ENCODE peak calls at places on chromosomes 4 and X, in five cellular contexts. One of them, this sample, is unnamed.

GRCh38 chr4:168564024-168564423 is 67.2 kb downstream of the PALLD start:
- ATAC-seq in naive B cell: no peak
- ATAC-seq in naive thymus-derived CD8-positive, alpha-beta T cell: no peak
- ATAC-seq in right cardiac atrium: no peak
- ATAC-seq in heart left ventricle: peak
- ATAC-seq in this sample: no peak

GRCh38 chrX:13076176-13076956 is 31.9 kb upstream of the FAM9C start:
- ATAC-seq in heart left ventricle: no peak
- ATAC-seq in naive B cell: no peak
- ATAC-seq in naive thymus-derived CD8-positive, alpha-beta T cell: no peak
- ATAC-seq in right cardiac atrium: no peak
- ATAC-seq in this sample: no peak

GRCh38 chr4:65416875-65417274 is 253.4 kb downstream of the EPHA5 start:
- ATAC-seq in heart left ventricle: peak
- ATAC-seq in naive thymus-derived CD8-positive, alpha-beta T cell: no peak
- ATAC-seq in naive B cell: no peak
- ATAC-seq in right cardiac atrium: peak
- ATAC-seq in this sample: no peak

GRCh38 chr4:38523524-38524448 is 140.2 kb upstream of the KLF3 start:
- ATAC-seq in naive thymus-derived CD8-positive, alpha-beta T cell: peak
- ATAC-seq in right cardiac atrium: peak
- ATAC-seq in heart left ventricle: peak
- ATAC-seq in naive B cell: no peak
- ATAC-seq in this sample: peak

GRCh38 chrX:10177620-10178019 is 20.8 kb downstream of the CLCN4 start:
- ATAC-seq in right cardiac atrium: no peak
- ATAC-seq in naive thymus-derived CD8-positive, alpha-beta T cell: no peak
- ATAC-seq in heart left ventricle: no peak
- ATAC-seq in naive B cell: no peak
- ATAC-seq in this sample: no peak

GRCh38 chr4:94819371-94819770 is 61.6 kb downstream of the BMPR1B start:
- ATAC-seq in heart left ventricle: peak
- ATAC-seq in right cardiac atrium: peak
- ATAC-seq in naive B cell: no peak
- ATAC-seq in naive thymus-derived CD8-positive, alpha-beta T cell: no peak
- ATAC-seq in this sample: no peak

GRCh38 chr4:88275516-88275915 is 8.8 kb downstream of the PPM1K start:
- ATAC-seq in heart left ventricle: peak
- ATAC-seq in naive B cell: peak
- ATAC-seq in naive thymus-derived CD8-positive, alpha-beta T cell: no peak
- ATAC-seq in right cardiac atrium: no peak
- ATAC-seq in this sample: no peak

GRCh38 chrX:68332156-68332823 is 101.0 kb downstream of the OPHN1 start:
- ATAC-seq in heart left ventricle: peak
- ATAC-seq in naive B cell: no peak
- ATAC-seq in right cardiac atrium: peak
- ATAC-seq in naive thymus-derived CD8-positive, alpha-beta T cell: no peak
- ATAC-seq in this sample: no peak

GRCh38 chr4:173013232-173013932 is 155.2 kb upstream of the GALNT7 start:
- ATAC-seq in right cardiac atrium: peak
- ATAC-seq in naive thymus-derived CD8-positive, alpha-beta T cell: peak
- ATAC-seq in naive B cell: peak
- ATAC-seq in heart left ventricle: peak
- ATAC-seq in this sample: no peak

GRCh38 chrX:38717871-38718270 is 83.4 kb upstream of the MID1IP1 start:
- ATAC-seq in naive thymus-derived CD8-positive, alpha-beta T cell: no peak
- ATAC-seq in heart left ventricle: no peak
- ATAC-seq in right cardiac atrium: no peak
- ATAC-seq in naive B cell: no peak
- ATAC-seq in this sample: no peak